ENCODE peak calls at places on chromosomes 13 and 19, in eight cellular contexts. One of them, this sample, is unnamed.

GRCh38 chr19:51094696-51095279 is 12.1 kb upstream of the KLK14 start:
- DNase-seq in sigmoid colon: no peak
- DNase-seq in right lobe of liver: no peak
- DNase-seq in brain microvascular endothelial cell: no peak
- DNase-seq in C1 segment of cervical spinal cord: peak; percentile 18
- DNase-seq in neural progenitor cell: peak; percentile 84
- DNase-seq in stimulated activated CD4-positive, alpha-beta T cell treated with anti-CD3 and anti-CD28 coated beads, Interleukin-1b, Interleukin-23, amount 100 ng/mL, for 1 hour: no peak
- DNase-seq in glutamatergic neuron: peak; percentile 81
- DNase-seq in this sample: peak; percentile 44

GRCh38 chr19:35851213-35852028 is 883 bp downstream of the NPHS1 start:
- DNase-seq in sigmoid colon: no peak
- DNase-seq in neural progenitor cell: peak; percentile 77
- DNase-seq in right lobe of liver: no peak
- DNase-seq in C1 segment of cervical spinal cord: no peak
- DNase-seq in glutamatergic neuron: peak; percentile 61
- DNase-seq in brain microvascular endothelial cell: no peak
- DNase-seq in stimulated activated CD4-positive, alpha-beta T cell treated with anti-CD3 and anti-CD28 coated beads, Interleukin-1b, Interleukin-23, amount 100 ng/mL, for 1 hour: no peak
- DNase-seq in this sample: no peak

GRCh38 chr13:51838235-51838846 is 6.6 kb downstream of the TMEM272 start:
- DNase-seq in glutamatergic neuron: no peak
- DNase-seq in brain microvascular endothelial cell: peak; percentile 71
- DNase-seq in right lobe of liver: no peak
- DNase-seq in stimulated activated CD4-positive, alpha-beta T cell treated with anti-CD3 and anti-CD28 coated beads, Interleukin-1b, Interleukin-23, amount 100 ng/mL, for 1 hour: no peak
- DNase-seq in C1 segment of cervical spinal cord: no peak
- DNase-seq in sigmoid colon: no peak
- DNase-seq in neural progenitor cell: no peak
- DNase-seq in this sample: peak; percentile 26

GRCh38 chr19:18292810-18293641 is 11.6 kb upstream of the JUND start:
- DNase-seq in C1 segment of cervical spinal cord: peak; percentile 50
- DNase-seq in stimulated activated CD4-positive, alpha-beta T cell treated with anti-CD3 and anti-CD28 coated beads, Interleukin-1b, Interleukin-23, amount 100 ng/mL, for 1 hour: no peak
- DNase-seq in sigmoid colon: peak; percentile 95
- DNase-seq in glutamatergic neuron: peak; percentile 65
- DNase-seq in brain microvascular endothelial cell: peak; percentile 52
- DNase-seq in right lobe of liver: peak; percentile 83
- DNase-seq in neural progenitor cell: peak; percentile 94
- DNase-seq in this sample: peak; percentile 54

GRCh38 chr13:98525852-98526512 is 50.9 kb downstream of the STK24 start:
- DNase-seq in neural progenitor cell: no peak
- DNase-seq in C1 segment of cervical spinal cord: no peak
- DNase-seq in glutamatergic neuron: no peak
- DNase-seq in sigmoid colon: peak; percentile 48
- DNase-seq in brain microvascular endothelial cell: no peak
- DNase-seq in right lobe of liver: no peak
- DNase-seq in stimulated activated CD4-positive, alpha-beta T cell treated with anti-CD3 and anti-CD28 coated beads, Interleukin-1b, Interleukin-23, amount 100 ng/mL, for 1 hour: no peak
- DNase-seq in this sample: no peak

GRCh38 chr13:44350775-44351504 is 22.7 kb upstream of the SERP2 start:
- DNase-seq in stimulated activated CD4-positive, alpha-beta T cell treated with anti-CD3 and anti-CD28 coated beads, Interleukin-1b, Interleukin-23, amount 100 ng/mL, for 1 hour: no peak
- DNase-seq in C1 segment of cervical spinal cord: no peak
- DNase-seq in right lobe of liver: no peak
- DNase-seq in brain microvascular endothelial cell: no peak
- DNase-seq in sigmoid colon: no peak
- DNase-seq in glutamatergic neuron: no peak
- DNase-seq in neural progenitor cell: no peak
- DNase-seq in this sample: no peak

GRCh38 chr13:39106216-39106995 is 68.2 kb downstream of the NHLRC3 start:
- DNase-seq in sigmoid colon: no peak
- DNase-seq in right lobe of liver: no peak
- DNase-seq in stimulated activated CD4-positive, alpha-beta T cell treated with anti-CD3 and anti-CD28 coated beads, Interleukin-1b, Interleukin-23, amount 100 ng/mL, for 1 hour: no peak
- DNase-seq in glutamatergic neuron: no peak
- DNase-seq in C1 segment of cervical spinal cord: no peak
- DNase-seq in neural progenitor cell: no peak
- DNase-seq in brain microvascular endothelial cell: no peak
- DNase-seq in this sample: peak; percentile 2

GRCh38 chr13:100394005-100394695 is 194.4 kb downstream of the GGACT start:
- DNase-seq in sigmoid colon: no peak
- DNase-seq in C1 segment of cervical spinal cord: no peak
- DNase-seq in brain microvascular endothelial cell: peak; percentile 86
- DNase-seq in right lobe of liver: no peak
- DNase-seq in neural progenitor cell: no peak
- DNase-seq in glutamatergic neuron: no peak
- DNase-seq in stimulated activated CD4-positive, alpha-beta T cell treated with anti-CD3 and anti-CD28 coated beads, Interleukin-1b, Interleukin-23, amount 100 ng/mL, for 1 hour: no peak
- DNase-seq in this sample: peak; percentile 47

GRCh38 chr13:59641758-59642157 is 522.0 kb downstream of the DIAPH3 start:
- DNase-seq in right lobe of liver: no peak
- DNase-seq in C1 segment of cervical spinal cord: no peak
- DNase-seq in neural progenitor cell: no peak
- DNase-seq in stimulated activated CD4-positive, alpha-beta T cell treated with anti-CD3 and anti-CD28 coated beads, Interleukin-1b, Interleukin-23, amount 100 ng/mL, for 1 hour: no peak
- DNase-seq in sigmoid colon: no peak
- DNase-seq in brain microvascular endothelial cell: no peak
- DNase-seq in glutamatergic neuron: no peak
- DNase-seq in this sample: no peak

GRCh38 chr19:44737238-44738160 is 11.0 kb upstream of the BCL3 start:
- DNase-seq in brain microvascular endothelial cell: peak; percentile 73
- DNase-seq in C1 segment of cervical spinal cord: no peak
- DNase-seq in right lobe of liver: peak; percentile 83
- DNase-seq in stimulated activated CD4-positive, alpha-beta T cell treated with anti-CD3 and anti-CD28 coated beads, Interleukin-1b, Interleukin-23, amount 100 ng/mL, for 1 hour: no peak
- DNase-seq in neural progenitor cell: no peak
- DNase-seq in glutamatergic neuron: no peak
- DNase-seq in sigmoid colon: no peak
- DNase-seq in this sample: no peak

GRCh38 chr13:45737571-45738002 is 35.5 kb downstream of the CBY2 start:
- DNase-seq in neural progenitor cell: no peak
- DNase-seq in stimulated activated CD4-positive, alpha-beta T cell treated with anti-CD3 and anti-CD28 coated beads, Interleukin-1b, Interleukin-23, amount 100 ng/mL, for 1 hour: no peak
- DNase-seq in brain microvascular endothelial cell: no peak
- DNase-seq in sigmoid colon: no peak
- DNase-seq in C1 segment of cervical spinal cord: no peak
- DNase-seq in glutamatergic neuron: peak; percentile 28
- DNase-seq in right lobe of liver: no peak
- DNase-seq in this sample: no peak

GRCh38 chr13:30862707-30863106 is 43.4 kb upstream of the MEDAG start:
- DNase-seq in C1 segment of cervical spinal cord: peak; percentile 18
- DNase-seq in glutamatergic neuron: no peak
- DNase-seq in neural progenitor cell: peak; percentile 18
- DNase-seq in stimulated activated CD4-positive, alpha-beta T cell treated with anti-CD3 and anti-CD28 coated beads, Interleukin-1b, Interleukin-23, amount 100 ng/mL, for 1 hour: no peak
- DNase-seq in sigmoid colon: peak; percentile 85
- DNase-seq in brain microvascular endothelial cell: peak; percentile 49
- DNase-seq in right lobe of liver: no peak
- DNase-seq in this sample: no peak

GRCh38 chr13:96020155-96020575 is 33.0 kb downstream of the UGGT2 start:
- DNase-seq in C1 segment of cervical spinal cord: peak; percentile 31
- DNase-seq in glutamatergic neuron: no peak
- DNase-seq in brain microvascular endothelial cell: peak; percentile 65
- DNase-seq in stimulated activated CD4-positive, alpha-beta T cell treated with anti-CD3 and anti-CD28 coated beads, Interleukin-1b, Interleukin-23, amount 100 ng/mL, for 1 hour: no peak
- DNase-seq in neural progenitor cell: peak; percentile 79
- DNase-seq in sigmoid colon: no peak
- DNase-seq in right lobe of liver: no peak
- DNase-seq in this sample: peak; percentile 88

GRCh38 chr13:26022538-26023292 is 29.1 kb downstream of the SHISA2 start:
- DNase-seq in sigmoid colon: no peak
- DNase-seq in glutamatergic neuron: peak; percentile 81
- DNase-seq in neural progenitor cell: no peak
- DNase-seq in brain microvascular endothelial cell: peak; percentile 78
- DNase-seq in right lobe of liver: peak; percentile 63
- DNase-seq in C1 segment of cervical spinal cord: no peak
- DNase-seq in stimulated activated CD4-positive, alpha-beta T cell treated with anti-CD3 and anti-CD28 coated beads, Interleukin-1b, Interleukin-23, amount 100 ng/mL, for 1 hour: no peak
- DNase-seq in this sample: peak; percentile 57

GRCh38 chr13:31998131-31998530 is 33.4 kb upstream of the FRY start:
- DNase-seq in sigmoid colon: no peak
- DNase-seq in brain microvascular endothelial cell: no peak
- DNase-seq in stimulated activated CD4-positive, alpha-beta T cell treated with anti-CD3 and anti-CD28 coated beads, Interleukin-1b, Interleukin-23, amount 100 ng/mL, for 1 hour: no peak
- DNase-seq in neural progenitor cell: no peak
- DNase-seq in glutamatergic neuron: no peak
- DNase-seq in C1 segment of cervical spinal cord: no peak
- DNase-seq in right lobe of liver: no peak
- DNase-seq in this sample: no peak

GRCh38 chr13:40434516-40435397 is 231.7 kb downstream of the FOXO1 start:
- DNase-seq in sigmoid colon: no peak
- DNase-seq in C1 segment of cervical spinal cord: no peak
- DNase-seq in glutamatergic neuron: no peak
- DNase-seq in right lobe of liver: no peak
- DNase-seq in brain microvascular endothelial cell: no peak
- DNase-seq in neural progenitor cell: no peak
- DNase-seq in stimulated activated CD4-positive, alpha-beta T cell treated with anti-CD3 and anti-CD28 coated beads, Interleukin-1b, Interleukin-23, amount 100 ng/mL, for 1 hour: no peak
- DNase-seq in this sample: no peak

GRCh38 chr19:55041627-55042343 is 3.7 kb upstream of the GP6 start:
- DNase-seq in neural progenitor cell: no peak
- DNase-seq in right lobe of liver: no peak
- DNase-seq in stimulated activated CD4-positive, alpha-beta T cell treated with anti-CD3 and anti-CD28 coated beads, Interleukin-1b, Interleukin-23, amount 100 ng/mL, for 1 hour: no peak
- DNase-seq in C1 segment of cervical spinal cord: no peak
- DNase-seq in brain microvascular endothelial cell: no peak
- DNase-seq in glutamatergic neuron: no peak
- DNase-seq in sigmoid colon: no peak
- DNase-seq in this sample: peak; percentile 57

GRCh38 chr13:39941236-39941635 is 285.8 kb downstream of the COG6 start:
- DNase-seq in C1 segment of cervical spinal cord: no peak
- DNase-seq in stimulated activated CD4-positive, alpha-beta T cell treated with anti-CD3 and anti-CD28 coated beads, Interleukin-1b, Interleukin-23, amount 100 ng/mL, for 1 hour: no peak
- DNase-seq in neural progenitor cell: no peak
- DNase-seq in sigmoid colon: no peak
- DNase-seq in glutamatergic neuron: no peak
- DNase-seq in brain microvascular endothelial cell: no peak
- DNase-seq in right lobe of liver: no peak
- DNase-seq in this sample: no peak

GRCh38 chr19:1624458-1624857 is 19.2 kb upstream of the UQCR11 start:
- DNase-seq in right lobe of liver: peak; percentile 51
- DNase-seq in sigmoid colon: peak; percentile 78
- DNase-seq in C1 segment of cervical spinal cord: peak; percentile 33
- DNase-seq in glutamatergic neuron: peak; percentile 83
- DNase-seq in brain microvascular endothelial cell: peak; percentile 25
- DNase-seq in neural progenitor cell: peak; percentile 81
- DNase-seq in stimulated activated CD4-positive, alpha-beta T cell treated with anti-CD3 and anti-CD28 coated beads, Interleukin-1b, Interleukin-23, amount 100 ng/mL, for 1 hour: no peak
- DNase-seq in this sample: peak; percentile 89

GRCh38 chr19:39078436-39079200 is 5.5 kb upstream of the ACP7 start:
- DNase-seq in neural progenitor cell: no peak
- DNase-seq in brain microvascular endothelial cell: peak; percentile 94
- DNase-seq in sigmoid colon: no peak
- DNase-seq in stimulated activated CD4-positive, alpha-beta T cell treated with anti-CD3 and anti-CD28 coated beads, Interleukin-1b, Interleukin-23, amount 100 ng/mL, for 1 hour: no peak
- DNase-seq in glutamatergic neuron: no peak
- DNase-seq in C1 segment of cervical spinal cord: peak; percentile 32
- DNase-seq in right lobe of liver: no peak
- DNase-seq in this sample: peak; percentile 85

GRCh38 chr13:43041368-43041921 is 18.1 kb downstream of the DNAJC15 start:
- DNase-seq in sigmoid colon: no peak
- DNase-seq in right lobe of liver: no peak
- DNase-seq in C1 segment of cervical spinal cord: no peak
- DNase-seq in brain microvascular endothelial cell: no peak
- DNase-seq in glutamatergic neuron: no peak
- DNase-seq in stimulated activated CD4-positive, alpha-beta T cell treated with anti-CD3 and anti-CD28 coated beads, Interleukin-1b, Interleukin-23, amount 100 ng/mL, for 1 hour: no peak
- DNase-seq in neural progenitor cell: no peak
- DNase-seq in this sample: no peak

GRCh38 chr19:11435833-11436313 is 438 bp downstream of the PRKCSH start:
- DNase-seq in right lobe of liver: peak; percentile 47
- DNase-seq in neural progenitor cell: peak; percentile 55
- DNase-seq in sigmoid colon: peak; percentile 73
- DNase-seq in stimulated activated CD4-positive, alpha-beta T cell treated with anti-CD3 and anti-CD28 coated beads, Interleukin-1b, Interleukin-23, amount 100 ng/mL, for 1 hour: no peak
- DNase-seq in brain microvascular endothelial cell: no peak
- DNase-seq in glutamatergic neuron: peak; percentile 32
- DNase-seq in C1 segment of cervical spinal cord: no peak
- DNase-seq in this sample: peak; percentile 39

GRCh38 chr19:45920458-45920857 is 5.9 kb upstream of the NANOS2 start:
- DNase-seq in sigmoid colon: no peak
- DNase-seq in right lobe of liver: no peak
- DNase-seq in C1 segment of cervical spinal cord: no peak
- DNase-seq in brain microvascular endothelial cell: no peak
- DNase-seq in glutamatergic neuron: no peak
- DNase-seq in neural progenitor cell: no peak
- DNase-seq in stimulated activated CD4-positive, alpha-beta T cell treated with anti-CD3 and anti-CD28 coated beads, Interleukin-1b, Interleukin-23, amount 100 ng/mL, for 1 hour: no peak
- DNase-seq in this sample: no peak

GRCh38 chr19:57438925-57439324 is 3.8 kb downstream of the ZNF749 start:
- DNase-seq in neural progenitor cell: no peak
- DNase-seq in glutamatergic neuron: no peak
- DNase-seq in brain microvascular endothelial cell: no peak
- DNase-seq in right lobe of liver: no peak
- DNase-seq in sigmoid colon: no peak
- DNase-seq in C1 segment of cervical spinal cord: no peak
- DNase-seq in stimulated activated CD4-positive, alpha-beta T cell treated with anti-CD3 and anti-CD28 coated beads, Interleukin-1b, Interleukin-23, amount 100 ng/mL, for 1 hour: no peak
- DNase-seq in this sample: no peak

This sample was measured in dermis blood vessel endothelial cell.